ENCODE peak calls at places on chromosomes 2 and 18, in seven cellular contexts. One of them, this sample, is unnamed.

GRCh38 chr2:99031481-99031880 is 95.5 kb upstream of the CRACDL start:
- DNase-seq in MM.1S: no peak
- DNase-seq in GM23248: no peak
- DNase-seq in HTR-8/SVneo: no peak
- DNase-seq in EL: no peak
- DNase-seq in anterior cingulate cortex: no peak
- DNase-seq in HuH-7.5: no peak
- DNase-seq in this sample: no peak

GRCh38 chr18:34787931-34788532 is 77.9 kb downstream of the DTNA start:
- DNase-seq in MM.1S: peak; percentile 69
- DNase-seq in GM23248: peak; percentile 66
- DNase-seq in HTR-8/SVneo: peak; percentile 24
- DNase-seq in EL: peak; percentile 55
- DNase-seq in anterior cingulate cortex: peak; percentile 32
- DNase-seq in HuH-7.5: peak; percentile 16
- DNase-seq in this sample: peak; percentile 47

GRCh38 chr2:19804861-19805260 is 96.9 kb downstream of the TTC32 start:
- DNase-seq in MM.1S: no peak
- DNase-seq in GM23248: no peak
- DNase-seq in HTR-8/SVneo: no peak
- DNase-seq in EL: no peak
- DNase-seq in anterior cingulate cortex: no peak
- DNase-seq in HuH-7.5: no peak
- DNase-seq in this sample: no peak

GRCh38 chr2:17058772-17059402 is 393.3 kb upstream of the CYRIA start:
- DNase-seq in MM.1S: no peak
- DNase-seq in GM23248: no peak
- DNase-seq in HTR-8/SVneo: no peak
- DNase-seq in EL: no peak
- DNase-seq in anterior cingulate cortex: no peak
- DNase-seq in HuH-7.5: no peak
- DNase-seq in this sample: no peak

GRCh38 chr18:31683106-31683505 is 1.3 kb downstream of the B4GALT6 start:
- DNase-seq in MM.1S: no peak
- DNase-seq in GM23248: no peak
- DNase-seq in HTR-8/SVneo: no peak
- DNase-seq in EL: no peak
- DNase-seq in anterior cingulate cortex: no peak
- DNase-seq in HuH-7.5: no peak
- DNase-seq in this sample: no peak

GRCh38 chr2:1884933-1885580 is 140.7 kb upstream of the PXDN start:
- DNase-seq in MM.1S: no peak
- DNase-seq in GM23248: no peak
- DNase-seq in HTR-8/SVneo: no peak
- DNase-seq in EL: peak; percentile 37
- DNase-seq in anterior cingulate cortex: no peak
- DNase-seq in HuH-7.5: no peak
- DNase-seq in this sample: no peak

GRCh38 chr2:95325590-95326432 is 28.7 kb downstream of the KCNIP3 start:
- DNase-seq in MM.1S: no peak
- DNase-seq in GM23248: no peak
- DNase-seq in HTR-8/SVneo: no peak
- DNase-seq in EL: no peak
- DNase-seq in anterior cingulate cortex: no peak
- DNase-seq in HuH-7.5: no peak
- DNase-seq in this sample: no peak

GRCh38 chr2:188870289-188870688 is 103.9 kb upstream of the COL3A1 start:
- DNase-seq in MM.1S: no peak
- DNase-seq in GM23248: peak; percentile 95
- DNase-seq in HTR-8/SVneo: no peak
- DNase-seq in EL: peak; percentile 82
- DNase-seq in anterior cingulate cortex: no peak
- DNase-seq in HuH-7.5: no peak
- DNase-seq in this sample: no peak

GRCh38 chr2:207133862-207134519 is 31.8 kb downstream of the KLF7 start:
- DNase-seq in MM.1S: peak; percentile 26
- DNase-seq in GM23248: peak; percentile 78
- DNase-seq in HTR-8/SVneo: peak; percentile 56
- DNase-seq in EL: peak; percentile 97
- DNase-seq in anterior cingulate cortex: no peak
- DNase-seq in HuH-7.5: no peak
- DNase-seq in this sample: no peak

This sample was measured in OCI-LY7.